ENCODE peak calls at places on chromosome 6, in six cellular contexts. K is heart right ventricle, L is ovary, P is left ventricle myocardium inferior, V is A549, B is spleen. G is an unnamed sample.

GRCh38 chr6:101429291-101429690 is 35.8 kb downstream of the GRIK2 start:
- DNase-seq in K (no peak), L (no peak), P (no peak), V (no peak), B (no peak), G (no peak)

GRCh38 chr6:16800942-16801341 is 39.7 kb upstream of the ATXN1 start:
- DNase-seq in K (no peak), L (no peak), P (no peak), V (no peak), B (no peak), G (no peak)

GRCh38 chr6:71886184-71887005 is at the start of gene RIMS1:
- DNase-seq in K (no peak), L (no peak), P (no peak), V (peak; percentile 1), B (peak; percentile 63), G (no peak)

GRCh38 chr6:164107297-164107995 is 692.9 kb downstream of the QKI start:
- DNase-seq in K (peak; percentile 71), L (no peak), P (no peak), V (no peak), B (no peak), G (no peak)

GRCh38 chr6:110173506-110174132 is 5.9 kb downstream of the WASF1 start:
- DNase-seq in K (no peak), L (no peak), P (no peak), V (no peak), B (no peak), G (no peak)

GRCh38 chr6:71205336-71205956 is 83.2 kb upstream of the OGFRL1 start:
- DNase-seq in K (no peak), L (no peak), P (no peak), V (no peak), B (no peak), G (no peak)

GRCh38 chr6:156242206-156242605 is 535.0 kb upstream of the ARID1B start:
- DNase-seq in K (no peak), L (no peak), P (no peak), V (no peak), B (no peak), G (no peak)

GRCh38 chr6:139973602-139974373 is 599.3 kb upstream of the CITED2 start:
- DNase-seq in K (no peak), L (no peak), P (no peak), V (peak; percentile 29), B (no peak), G (peak; percentile 44)

GRCh38 chr6:1153696-1154245 is 158.1 kb upstream of the FOXQ1 start:
- DNase-seq in K (no peak), L (no peak), P (no peak), V (no peak), B (no peak), G (no peak)

GRCh38 chr6:130183271-130184222 is 39.2 kb downstream of the SAMD3 start:
- DNase-seq in K (no peak), L (no peak), P (no peak), V (no peak), B (no peak), G (no peak)

GRCh38 chr6:80425089-80425823 is 318.8 kb downstream of the BCKDHB start:
- DNase-seq in K (no peak), L (no peak), P (no peak), V (no peak), B (no peak), G (peak; percentile 94)

GRCh38 chr6:153814136-153814535 is 224.9 kb upstream of the OPRM1 start:
- DNase-seq in K (no peak), L (no peak), P (no peak), V (no peak), B (no peak), G (no peak)

GRCh38 chr6:52904562-52905279 is 4.8 kb downstream of the GSTA3 start:
- DNase-seq in K (no peak), L (no peak), P (no peak), V (peak; percentile 29), B (no peak), G (no peak)

GRCh38 chr6:34094474-34095135 is 51.3 kb downstream of the GRM4 start:
- DNase-seq in K (no peak), L (no peak), P (no peak), V (no peak), B (no peak), G (no peak)

GRCh38 chr6:69584536-69584912 is 212.3 kb downstream of the LMBRD1 start:
- DNase-seq in K (no peak), L (no peak), P (no peak), V (no peak), B (no peak), G (no peak)

GRCh38 chr6:3013486-3013885 is 13.8 kb downstream of the NQO2 start:
- DNase-seq in K (no peak), L (no peak), P (peak; percentile 36), V (peak; percentile 66), B (peak; percentile 91), G (no peak)

GRCh38 chr6:106555767-106556166 is 73.5 kb downstream of the RTN4IP1 start:
- DNase-seq in K (no peak), L (no peak), P (no peak), V (no peak), B (no peak), G (no peak)

GRCh38 chr6:13624871-13625288 is 9.7 kb downstream of the NOL7 start:
- DNase-seq in K (no peak), L (no peak), P (no peak), V (peak; percentile 56), B (no peak), G (no peak)

GRCh38 chr6:148524976-148525375 is 182.3 kb downstream of the SASH1 start:
- DNase-seq in K (no peak), L (no peak), P (no peak), V (no peak), B (no peak), G (no peak)

GRCh38 chr6:14254505-14254904 is 136.9 kb downstream of the CD83 start:
- DNase-seq in K (no peak), L (no peak), P (no peak), V (no peak), B (no peak), G (no peak)

GRCh38 chr6:43495409-43495941 is 14.7 kb downstream of the LRRC73 start:
- DNase-seq in K (no peak), L (no peak), P (no peak), V (no peak), B (no peak), G (no peak)

DNA sequence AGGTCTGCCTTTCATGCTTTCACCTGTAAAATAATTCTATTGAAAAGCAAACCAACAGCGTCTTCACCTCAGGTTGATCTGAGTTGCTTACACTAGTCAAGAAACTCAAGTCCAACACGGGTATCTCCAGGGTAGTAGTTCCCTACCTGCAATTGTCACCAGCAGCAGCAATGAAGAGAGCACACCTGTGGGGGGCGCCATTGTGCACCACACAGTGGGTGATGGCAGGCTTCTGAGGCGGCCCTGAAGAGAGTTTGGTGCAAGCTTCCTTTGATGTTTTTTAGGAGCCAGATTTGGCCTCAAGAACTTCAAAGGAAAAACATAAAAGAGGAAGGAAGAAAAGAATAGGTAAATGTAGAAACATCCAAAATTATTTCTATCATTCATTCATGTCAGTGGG is 45.1 kb downstream of the KIAA0319 start:
- DNase-seq in K (no peak), L (no peak), P (no peak), V (peak; percentile 16), B (no peak), G (no peak)
- TF ChIP-seq CTCF in K (peak; percentile 12), L (no peak), P (no peak), V (peak; percentile 13), B (no peak), G (no peak)

GRCh38 chr6:123777554-123777953 is 26.1 kb upstream of the NKAIN2 start:
- DNase-seq in K (no peak), L (no peak), P (no peak), V (no peak), B (no peak), G (no peak)
- TF ChIP-seq CTCF in K (no peak), L (no peak), P (peak; percentile 35), V (no peak), B (no peak), G (no peak)

GRCh38 chr6:108638993-108639392 is 78.3 kb downstream of the FOXO3 start:
- DNase-seq in K (no peak), L (no peak), P (no peak), V (no peak), B (no peak), G (no peak)

GRCh38 chr6:108633436-108633835 is 72.7 kb downstream of the FOXO3 start:
- DNase-seq in K (no peak), L (no peak), P (no peak), V (no peak), B (no peak), G (no peak)

GRCh38 chr6:108640104-108640503 is 79.4 kb downstream of the FOXO3 start:
- DNase-seq in K (no peak), L (no peak), P (no peak), V (no peak), B (no peak), G (no peak)

GRCh38 chr6:108635505-108636226 is 74.9 kb downstream of the FOXO3 start:
- DNase-seq in K (no peak), L (no peak), P (no peak), V (no peak), B (peak; percentile 89), G (no peak)

GRCh38 chr6:108637963-108638362 is 77.2 kb downstream of the FOXO3 start:
- DNase-seq in K (no peak), L (no peak), P (no peak), V (no peak), B (no peak), G (no peak)
- TF ChIP-seq CTCF in K (no peak), L (no peak), P (no peak), V (no peak), B (no peak), G (no peak)

DNA sequence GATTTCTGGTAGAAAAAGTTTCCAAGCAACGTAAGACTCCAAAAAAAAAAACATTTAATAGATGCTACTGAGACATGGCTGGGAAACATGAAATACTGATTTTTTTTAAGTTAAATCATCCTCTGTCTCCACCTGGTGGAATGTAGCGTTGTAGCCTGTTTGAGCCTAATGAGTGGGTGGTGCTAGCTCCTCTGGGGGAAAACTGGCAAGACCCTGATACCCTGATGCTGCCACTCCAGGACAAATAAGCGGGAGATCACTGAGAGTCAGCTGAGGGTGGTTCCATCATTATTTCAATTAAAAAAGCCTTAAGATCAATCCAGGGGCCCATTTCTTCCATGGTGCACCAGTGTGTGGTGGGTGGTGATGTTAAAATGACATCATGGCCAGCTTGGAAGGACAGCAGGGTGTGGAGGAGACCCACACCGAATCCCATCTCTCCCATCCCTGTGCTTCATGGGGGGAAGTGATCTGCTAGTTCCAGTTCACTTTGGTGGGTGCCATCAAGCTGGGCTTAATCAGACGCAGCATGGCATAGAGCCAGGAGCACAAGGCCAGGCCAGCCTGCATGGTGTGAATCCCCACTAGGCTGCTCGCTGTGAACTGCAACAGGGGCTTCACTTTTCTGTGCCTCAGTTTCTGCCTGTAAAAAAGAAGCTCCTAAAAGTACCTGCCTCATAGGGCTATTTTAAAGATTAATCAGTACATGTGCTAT is 12.8 kb upstream of the MRPS10 start:
- DNase-seq in K (no peak), L (no peak), P (no peak), V (no peak), B (no peak), G (no peak)
- TF ChIP-seq CTCF in K (no peak), L (no peak), P (peak; percentile 20), V (peak; percentile 58), B (no peak), G (peak; percentile 12)

GRCh38 chr6:8539446-8539845 is 104.1 kb upstream of the SLC35B3 start:
- DNase-seq in K (no peak), L (no peak), P (no peak), V (peak; percentile 3), B (no peak), G (no peak)
- TF ChIP-seq CTCF in K (peak; percentile 23), L (no peak), P (peak; percentile 26), V (no peak), B (no peak), G (peak; percentile 26)